ENCODE peak calls at places on chromosomes 6 and 20, in four cellular contexts. X is foreskin fibroblast, M is mammary epithelial cell, U is A549. B is an unnamed sample.

GRCh38 chr6:157607317-157608109 is 215.5 kb upstream of the SNX9 start:
- DNase-seq in U (no peak), M (no peak), X (no peak), B (no peak)

GRCh38 chr20:48928832-48929725 is 7.6 kb downstream of the ARFGEF2 start:
- DNase-seq in U (no peak), X (no peak), M (no peak), B (no peak)

GRCh38 chr6:89242574-89243330 is 25.6 kb upstream of the GABRR1 start:
- DNase-seq in U (peak), X (peak), M (peak), B (peak)

GRCh38 chr20:34300809-34301586 is 2.2 kb downstream of the AHCY start:
- DNase-seq in U (no peak), M (no peak), X (peak), B (no peak)

GRCh38 chr6:154590770-154591169 is 80.3 kb upstream of the CNKSR3 start:
- DNase-seq in X (no peak), M (no peak), U (no peak), B (no peak)

GRCh38 chr6:112415366-112415765 is 68.2 kb downstream of the RFPL4B start:
- DNase-seq in M (no peak), X (no peak), U (no peak), B (no peak)

GRCh38 chr6:123745877-123746276 is 57.8 kb upstream of the NKAIN2 start:
- DNase-seq in X (peak), M (peak), U (no peak), B (no peak)

GRCh38 chr20:63641146-63641791 is 12.0 kb downstream of the STMN3 start:
- DNase-seq in X (no peak), U (no peak), M (peak), B (no peak)

GRCh38 chr20:18979132-18979531 is 165.5 kb downstream of the SCP2D1 start:
- DNase-seq in M (no peak), U (no peak), X (no peak), B (no peak)

GRCh38 chr6:90940812-90941481 is 354.1 kb upstream of the MAP3K7 start:
- DNase-seq in U (peak), X (peak), M (peak), B (peak)

GRCh38 chr20:41362748-41363140 is 3.9 kb downstream of the EMILIN3 start:
- DNase-seq in M (no peak), U (no peak), X (no peak), B (no peak)

GRCh38 chr20:38889050-38889449 is 37.2 kb upstream of the FAM83D start:
- DNase-seq in X (no peak), U (no peak), M (no peak), B (no peak)

GRCh38 chr6:27388293-27389197 is at the start of gene ZNF391:
- DNase-seq in X (peak), M (peak), U (peak), B (peak)

GRCh38 chr20:51695574-51696303 is 72.5 kb downstream of the ATP9A start:
- DNase-seq in M (peak), X (peak), U (peak), B (peak)

GRCh38 chr6:2839195-2839981 is 2.3 kb downstream of the SERPINB1 start:
- DNase-seq in M (peak), U (peak), X (peak), B (no peak)

GRCh38 chr20:53752971-53753879 is 159.6 kb upstream of the ZNF217 start:
- DNase-seq in M (peak), X (no peak), U (no peak), B (no peak)

GRCh38 chr6:40395066-40395697 is 192.0 kb downstream of the LRFN2 start:
- DNase-seq in U (no peak), M (no peak), X (no peak), B (no peak)

GRCh38 chr6:168216741-168217140 is 102.8 kb downstream of the DACT2 start:
- DNase-seq in M (no peak), X (no peak), U (no peak), B (no peak)

GRCh38 chr6:35716798-35717197 is 20.0 kb upstream of the ARMC12 start:
- DNase-seq in M (no peak), X (no peak), U (no peak), B (no peak)

GRCh38 chr6:155505560-155505959 is 49.9 kb upstream of the NOX3 start:
- DNase-seq in X (no peak), M (no peak), U (no peak), B (no peak)

GRCh38 chr6:38508286-38508685 is 131.4 kb downstream of the BTBD9 start:
- DNase-seq in U (no peak), X (no peak), M (no peak), B (no peak)

GRCh38 chr6:131107166-131107565 is 28.1 kb upstream of the AKAP7 start:
- DNase-seq in X (peak), M (peak), U (peak), B (no peak)

GRCh38 chr6:12311106-12311505 is 20.9 kb downstream of the EDN1 start:
- DNase-seq in M (peak), X (no peak), U (no peak), B (no peak)

GRCh38 chr6:6315660-6316059 is 4.8 kb downstream of the F13A1 start:
- DNase-seq in U (peak), X (peak), M (peak), B (peak)

GRCh38 chr6:108419934-108420609 is 125.2 kb downstream of the AFG1L start:
- DNase-seq in X (no peak), M (no peak), U (no peak), B (no peak)

GRCh38 chr6:54473328-54473727 is 165.1 kb downstream of the TINAG start:
- DNase-seq in X (no peak), M (peak), U (no peak), B (no peak)

GRCh38 chr6:79188885-79189505 is 45.5 kb downstream of the HMGN3 start:
- DNase-seq in X (no peak), M (no peak), U (no peak), B (no peak)

GRCh38 chr6:73139681-73140080 is 85.6 kb downstream of the KHDC1L start:
- DNase-seq in X (no peak), M (no peak), U (no peak), B (no peak)

GRCh38 chr6:13762648-13763441 is 51.2 kb upstream of the RANBP9 start:
- DNase-seq in X (peak), M (peak), U (no peak), B (no peak)

GRCh38 chr6:13763740-13764381 is 50.5 kb downstream of the MCUR1 start:
- DNase-seq in U (no peak), M (no peak), X (no peak), B (no peak)

GRCh38 chr6:13760948-13761347 is 49.3 kb upstream of the RANBP9 start:
- DNase-seq in U (no peak), M (peak), X (peak), B (no peak)

GRCh38 chr6:13760307-13760706 is 48.7 kb upstream of the RANBP9 start:
- DNase-seq in U (no peak), X (peak), M (no peak), B (no peak)

GRCh38 chr6:13761361-13762036 is 49.9 kb upstream of the RANBP9 start:
- DNase-seq in M (peak), X (peak), U (no peak), B (no peak)
- H3K4me3 ChIP-seq in M (no peak), X (no peak), U (no peak), B (no peak)

GRCh38 chr6:81105998-81106397 is 646.5 kb downstream of the TENT5A start:
- DNase-seq in U (no peak), M (no peak), X (no peak), B (no peak)
- TF ChIP-seq CTCF in U (no peak), M (no peak), X (no peak), B (no peak)

GRCh38 chr20:44648579-44648978 is 2.9 kb downstream of the ADA start:
- DNase-seq in U (no peak), M (no peak), X (no peak), B (no peak)
- H3K4me3 ChIP-seq in U (no peak), M (no peak), X (no peak), B (no peak)

DNA sequence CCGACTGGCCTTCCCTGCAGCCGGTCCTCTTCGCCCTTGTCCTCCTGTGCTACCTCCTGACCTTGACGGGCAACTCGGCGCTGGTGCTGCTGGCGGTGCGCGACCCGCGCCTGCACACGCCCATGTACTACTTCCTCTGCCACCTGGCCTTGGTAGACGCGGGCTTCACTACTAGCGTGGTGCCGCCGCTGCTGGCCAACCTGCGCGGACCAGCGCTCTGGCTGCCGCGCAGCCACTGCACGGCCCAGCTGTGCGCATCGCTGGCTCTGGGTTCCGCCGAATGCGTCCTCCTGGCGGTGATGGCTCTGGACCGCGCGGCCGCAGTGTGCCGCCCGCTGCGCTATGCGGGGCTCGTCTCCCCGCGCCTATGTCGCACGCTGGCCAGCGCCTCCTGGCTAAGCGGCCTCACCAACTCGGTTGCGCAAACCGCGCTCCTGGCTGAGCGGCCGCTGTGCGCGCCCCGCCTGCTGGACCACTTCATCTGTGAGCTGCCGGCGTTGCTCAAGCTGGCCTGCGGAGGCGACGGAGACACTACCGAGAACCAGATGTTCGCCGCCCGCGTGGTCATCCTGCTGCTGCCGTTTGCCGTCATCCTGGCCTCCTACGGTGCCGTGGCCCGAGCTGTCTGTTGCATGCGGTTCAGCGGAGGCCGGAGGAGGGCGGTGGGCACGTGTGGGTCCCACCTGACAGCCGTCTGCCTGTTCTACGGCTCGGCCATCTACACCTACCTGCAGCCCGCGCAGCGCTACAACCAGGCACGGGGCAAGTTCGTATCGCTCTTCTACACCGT is 6.1 kb downstream of the UBD start:
- DNase-seq in X (peak), M (peak), U (no peak), B (peak)
- TF ChIP-seq CTCF in X (no peak), M (peak), U (no peak), B (peak)

GRCh38 chr20:35467339-35468224 is 12.2 kb downstream of the CEP250 start:
- DNase-seq in U (no peak), M (no peak), X (peak), B (peak)

GRCh38 chr20:35468671-35469334 is 13.4 kb downstream of the CEP250 start:
- DNase-seq in M (no peak), X (peak), U (no peak), B (no peak)

GRCh38 chr20:35465976-35466375 is 10.6 kb downstream of the CEP250 start:
- DNase-seq in X (no peak), M (no peak), U (no peak), B (no peak)

GRCh38 chr20:35463455-35464300 is 8.3 kb downstream of the CEP250 start:
- DNase-seq in X (peak), M (peak), U (peak), B (peak)

DNA sequence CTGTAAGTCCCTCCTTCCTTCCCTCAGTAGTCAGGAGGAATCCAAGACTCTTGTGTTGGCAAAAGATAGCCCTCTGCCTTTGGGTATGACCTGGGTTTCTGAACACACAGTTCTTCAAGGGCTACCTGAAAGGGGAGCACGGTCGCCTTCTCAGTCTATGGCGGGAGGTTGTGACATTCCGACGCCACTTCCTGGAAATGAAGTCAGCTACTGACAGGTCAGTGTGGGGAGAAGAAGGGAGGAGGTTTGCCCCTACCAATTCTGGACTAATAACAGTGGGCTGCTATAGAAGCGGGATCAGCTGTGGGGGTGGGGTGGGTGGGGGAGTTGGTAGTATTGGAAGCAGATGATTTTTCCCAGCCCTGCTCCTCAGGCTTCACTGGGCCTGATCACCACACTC is 11.5 kb downstream of the CEP250 start:
- DNase-seq in M (no peak), U (no peak), X (no peak), B (no peak)
- H3K4me3 ChIP-seq in M (no peak), U (no peak), X (no peak), B (no peak)

GRCh38 chr6:68652117-68652536 is 17.0 kb downstream of the ADGRB3 start:
- DNase-seq in M (no peak), U (no peak), X (no peak), B (no peak)
- TF ChIP-seq CTCF in M (no peak), U (no peak), X (no peak), B (no peak)

GRCh38 chr6:143299253-143300166 is 151.0 kb downstream of the ADAT2 start:
- DNase-seq in X (no peak), M (no peak), U (no peak), B (no peak)
- H3K4me3 ChIP-seq in X (no peak), M (no peak), U (no peak), B (no peak)

B was measured in HFF-Myc.